ENCODE peak calls at places on chromosomes 2 and 18, in four cellular contexts. J, O, T and Q are unnamed samples.
A peak's percentile ranks its signal among the peaks of the same experiment; 100 is the strongest.

GRCh38 chr2:164114937-164115336 is 379.1 kb upstream of the FIGN start:
- DNase-seq in J (no peak), O (no peak), T (peak; percentile 40), Q (no peak)

GRCh38 chr2:133421516-133422324 is 146.5 kb downstream of the NCKAP5 start:
- DNase-seq in J (peak; percentile 81), O (no peak), T (peak; percentile 51), Q (no peak)

GRCh38 chr2:1625281-1626001 is 118.9 kb downstream of the PXDN start:
- DNase-seq in J (peak; percentile 90), O (no peak), T (peak; percentile 83), Q (peak; percentile 88)

GRCh38 chr2:84815146-84815545 is 65.7 kb downstream of the TRABD2A start:
- DNase-seq in J (peak; percentile 39), O (no peak), T (no peak), Q (no peak)

GRCh38 chr18:21074336-21075323 is 37.0 kb downstream of the ROCK1 start:
- DNase-seq in J (no peak), O (no peak), T (peak; percentile 14), Q (no peak)

GRCh38 chr2:216341151-216341550 is 31.1 kb downstream of the MARCHF4 start:
- DNase-seq in J (peak; percentile 56), O (no peak), T (no peak), Q (no peak)

GRCh38 chr2:168607992-168608391 is 151.9 kb downstream of the CERS6 start:
- DNase-seq in J (peak; percentile 58), O (no peak), T (no peak), Q (no peak)

GRCh38 chr18:45250479-45250878 is 364.8 kb upstream of the SLC14A2 start:
- DNase-seq in J (no peak), O (no peak), T (no peak), Q (no peak)

GRCh38 chr18:31819106-31819924 is 58.6 kb upstream of the SLC25A52 start:
- DNase-seq in J (peak; percentile 14), O (peak; percentile 22), T (peak; percentile 70), Q (no peak)

GRCh38 chr2:62196278-62196901 is 475 bp downstream of the B3GNT2 start:
- DNase-seq in J (no peak), O (peak; percentile 71), T (no peak), Q (peak; percentile 89)

GRCh38 chr2:94956797-94957391 is 68.6 kb upstream of the MAL start:
- DNase-seq in J (peak; percentile 6), O (peak; percentile 53), T (no peak), Q (no peak)

GRCh38 chr18:74127483-74127750 is 20.2 kb downstream of the FBXO15 start:
- DNase-seq in J (no peak), O (no peak), T (no peak), Q (no peak)

GRCh38 chr2:78941751-78942150 is 83.8 kb upstream of the REG3G start:
- DNase-seq in J (no peak), O (no peak), T (no peak), Q (no peak)

GRCh38 chr2:218368621-218369153 is 12.0 kb downstream of the CATIP start:
- DNase-seq in J (peak; percentile 22), O (no peak), T (peak; percentile 65), Q (peak; percentile 77)

GRCh38 chr2:88739985-88740600 is 48.6 kb downstream of the RPIA start:
- DNase-seq in J (peak; percentile 31), O (peak; percentile 77), T (peak; percentile 66), Q (no peak)

GRCh38 chr2:227551804-227552203 is 46.9 kb upstream of the SCYGR2 start:
- DNase-seq in J (no peak), O (no peak), T (no peak), Q (no peak)

GRCh38 chr2:191611614-191612013 is 66.3 kb upstream of the NABP1 start:
- DNase-seq in J (no peak), O (no peak), T (no peak), Q (no peak)

GRCh38 chr2:182744490-182744889 is 28.4 kb downstream of the DNAJC10 start:
- DNase-seq in J (peak; percentile 22), O (no peak), T (no peak), Q (no peak)

GRCh38 chr2:46170011-46170410 is 127.2 kb upstream of the EPAS1 start:
- DNase-seq in J (no peak), O (no peak), T (no peak), Q (no peak)

GRCh38 chr2:219628986-219629901 is 1.8 kb downstream of the SLC4A3 start:
- DNase-seq in J (no peak), O (no peak), T (no peak), Q (no peak)

GRCh38 chr2:110125292-110125691 is 9.7 kb upstream of the MALL start:
- DNase-seq in J (peak; percentile 82), O (no peak), T (no peak), Q (no peak)

GRCh38 chr2:69381337-69381737 is 5.7 kb downstream of the GFPT1 start:
- DNase-seq in J (peak; percentile 25), O (peak; percentile 70), T (no peak), Q (no peak)

GRCh38 chr2:232457121-232458011 is 1.4 kb downstream of the ALPI start:
- DNase-seq in J (no peak), O (no peak), T (no peak), Q (no peak)

GRCh38 chr2:10428355-10428754 is 19.8 kb downstream of the ODC1 start:
- DNase-seq in J (no peak), O (no peak), T (no peak), Q (no peak)

GRCh38 chr18:59823611-59824195 is 76.1 kb upstream of the PMAIP1 start:
- DNase-seq in J (peak; percentile 31), O (peak; percentile 40), T (peak; percentile 89), Q (no peak)

GRCh38 chr18:73683618-73684238 is 463.9 kb downstream of the FBXO15 start:
- DNase-seq in J (peak; percentile 30), O (no peak), T (no peak), Q (no peak)

GRCh38 chr2:80363951-80364350 is 59.4 kb upstream of the LRRTM1 start:
- DNase-seq in J (no peak), O (peak; percentile 62), T (no peak), Q (no peak)

GRCh38 chr2:173657996-173658717 is 303.5 kb downstream of the CDCA7 start:
- DNase-seq in J (peak; percentile 93), O (no peak), T (no peak), Q (no peak)

GRCh38 chr2:39141346-39142011 is 20.6 kb upstream of the SOS1 start:
- DNase-seq in J (peak; percentile 58), O (no peak), T (peak; percentile 3), Q (no peak)

GRCh38 chr2:132923787-132924186 is 253.8 kb upstream of the LYPD1 start:
- DNase-seq in J (peak; percentile 78), O (no peak), T (no peak), Q (no peak)

GRCh38 chr2:237895544-237896506 is 36.4 kb downstream of the RAMP1 start:
- DNase-seq in J (peak; percentile 16), O (no peak), T (no peak), Q (peak; percentile 71)

DNA sequence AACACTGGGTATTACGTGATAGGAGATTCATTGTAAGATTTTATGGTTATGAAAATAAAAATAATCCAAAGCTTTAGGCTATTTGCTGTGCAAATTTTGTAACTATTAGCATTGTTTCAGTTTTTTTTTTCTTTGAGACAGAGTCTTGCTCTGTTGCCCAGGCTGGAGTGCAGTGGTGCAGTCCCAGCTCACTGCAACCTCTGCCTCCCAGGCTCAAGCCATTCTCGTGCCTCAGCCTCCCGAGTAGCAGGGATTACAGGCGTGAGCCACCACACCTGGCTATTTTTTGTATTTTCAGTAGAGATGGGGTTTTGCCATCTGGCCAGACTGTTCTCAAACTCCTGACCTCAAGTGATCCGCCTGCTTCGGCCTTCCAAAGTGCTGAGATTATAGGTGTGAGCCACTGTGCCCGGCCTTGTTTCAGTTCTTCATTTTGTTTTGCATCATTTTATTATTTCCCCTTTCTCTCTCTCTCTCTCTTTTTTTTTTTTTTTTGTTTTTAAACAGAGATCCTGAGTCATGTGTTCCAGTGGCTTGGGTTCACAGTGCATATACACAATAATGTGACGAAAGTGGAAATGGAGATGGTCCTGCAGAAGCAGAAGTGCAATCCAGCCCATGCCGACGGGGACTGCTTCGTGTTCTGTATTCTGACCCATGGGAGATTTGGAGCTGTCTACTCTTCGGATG is 25.8 kb downstream of the CASP10 start:
- DNase-seq in J (no peak), O (no peak), T (no peak), Q (no peak)
- TF ChIP-seq CTCF in J (no peak), O (no peak), T (no peak), Q (no peak)

DNA sequence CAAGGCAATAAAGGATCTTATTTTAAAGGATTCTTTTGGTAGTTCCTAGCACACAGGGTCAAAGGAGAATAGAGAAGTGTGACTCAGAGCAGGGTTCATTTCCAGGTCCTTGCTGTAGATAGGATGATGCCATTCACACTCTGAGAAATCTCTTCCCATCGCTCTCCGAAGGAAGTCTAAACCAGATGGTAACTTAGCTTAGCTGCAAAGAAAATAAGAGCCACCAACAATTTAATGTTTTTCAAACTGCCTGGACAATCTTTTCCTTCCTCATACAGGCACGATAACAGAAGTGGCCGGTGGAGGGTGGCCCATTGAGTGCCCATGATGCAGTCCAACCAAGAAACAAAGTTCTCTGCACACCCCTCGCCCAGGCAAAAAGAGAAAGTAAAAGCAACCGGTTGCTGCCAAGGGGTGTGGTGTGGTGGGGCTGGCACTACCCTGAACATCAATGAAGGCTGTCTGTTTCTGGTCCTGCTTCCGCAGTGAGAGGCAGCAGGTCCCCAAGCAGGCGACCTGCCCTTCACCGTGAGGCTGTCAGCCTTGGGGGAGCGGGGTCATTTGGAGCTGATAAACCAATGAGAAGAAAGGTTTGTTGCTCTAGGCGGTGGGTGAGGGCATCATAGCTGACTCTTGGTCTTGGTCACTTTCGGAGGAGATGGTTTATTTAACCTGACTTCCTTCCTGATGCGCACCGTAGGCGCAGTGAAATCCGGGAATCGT is 105.6 kb upstream of the CD302 start:
- DNase-seq in J (no peak), O (no peak), T (no peak), Q (no peak)
- H3K9ac ChIP-seq in J (no peak overlapping the region), O (no peak overlapping the region), T (no peak overlapping the region), Q (peak overlapping the region; percentile 18)

GRCh38 chr2:200483729-200484198 is 26.1 kb downstream of the KCTD18 start:
- DNase-seq in J (no peak), O (peak; percentile 34), T (peak; percentile 78), Q (no peak)
- TF ChIP-seq CTCF in J (peak; percentile 16), O (peak; percentile 71), T (peak; percentile 76), Q (peak; percentile 32)

GRCh38 chr2:101930019-101930418 is 61.7 kb upstream of the IL1R2 start:
- DNase-seq in J (no peak), O (no peak), T (no peak), Q (no peak)
- H3K9ac ChIP-seq in J (no peak overlapping the region), O (no peak overlapping the region), T (no peak overlapping the region), Q (no peak overlapping the region)

DNA sequence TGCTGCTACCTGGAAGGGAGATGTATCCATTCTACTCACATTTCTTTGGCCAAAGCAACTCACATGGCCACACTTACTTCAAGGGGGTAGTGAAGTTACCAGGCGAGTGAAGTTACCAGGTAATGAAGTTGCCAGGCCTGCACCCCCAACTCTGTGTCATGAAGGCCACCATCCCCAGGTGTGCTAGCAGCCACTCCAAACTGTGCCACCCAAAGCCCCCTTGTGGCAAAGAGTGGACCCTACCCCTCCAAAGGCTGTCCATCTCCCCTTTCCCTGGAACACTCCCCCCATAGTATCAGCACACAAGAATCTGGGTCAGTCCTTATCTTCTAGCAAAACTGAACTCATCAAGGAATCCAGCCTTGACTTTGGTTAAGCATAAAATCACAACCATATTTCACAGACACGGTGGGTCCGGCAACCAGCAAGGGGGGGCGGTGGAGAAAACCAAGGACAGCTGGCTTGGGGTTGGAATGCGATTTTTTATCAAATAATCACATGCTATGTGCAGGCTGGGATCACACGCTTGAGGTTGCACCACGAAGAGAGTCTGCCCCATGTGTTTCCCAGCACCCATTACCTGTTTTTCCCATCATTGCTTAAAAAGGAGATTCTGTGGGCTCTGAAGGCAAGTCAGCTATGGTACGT is 60.9 kb downstream of the ZFP36L2 start:
- DNase-seq in J (peak; percentile 23), O (no peak), T (no peak), Q (no peak)
- TF ChIP-seq CTCF in J (no peak), O (no peak), T (peak; percentile 49), Q (no peak)